ENCODE peak calls at places on chromosome 2, in five cellular contexts. V, S, E, C and R are unnamed samples.

GRCh38 chr2:37798315-37799005 is 126.6 kb upstream of the RMDN2 start:
- DNase-seq in S (no peak), V (no peak), C (no peak), E (no peak), R (no peak)

GRCh38 chr2:165634855-165635254 is 159.2 kb downstream of the GALNT3 start:
- DNase-seq in E (no peak), C (peak; percentile 38), V (peak; percentile 40), S (peak; percentile 76), R (no peak)

GRCh38 chr2:65300772-65301711 is 73.4 kb downstream of the ACTR2 start:
- DNase-seq in S (no peak), E (no peak), V (peak; percentile 58), C (no peak), R (peak; percentile 55)

GRCh38 chr2:19465965-19466364 is 107.5 kb upstream of the OSR1 start:
- DNase-seq in E (no peak), C (no peak), V (no peak), S (no peak), R (no peak)

GRCh38 chr2:155141418-155141817 is 442.9 kb downstream of the KCNJ3 start:
- DNase-seq in E (no peak), C (no peak), S (no peak), V (no peak), R (no peak)

GRCh38 chr2:179201884-179202283 is 62.7 kb downstream of the SESTD1 start:
- DNase-seq in S (no peak), V (no peak), E (no peak), C (no peak), R (no peak)

GRCh38 chr2:189648846-189649529 is 12.3 kb upstream of the ASNSD1 start:
- DNase-seq in E (no peak), V (no peak), C (no peak), S (no peak), R (no peak)

GRCh38 chr2:39373403-39373802 is 63.7 kb downstream of the MAP4K3 start:
- DNase-seq in E (no peak), C (no peak), V (no peak), S (no peak), R (no peak)

GRCh38 chr2:233450854-233451575 is 96.7 kb downstream of the DGKD start:
- DNase-seq in S (no peak), V (no peak), E (no peak), C (no peak), R (no peak)

GRCh38 chr2:216002693-216003092 is 10.7 kb downstream of the MREG start:
- DNase-seq in C (no peak), V (no peak), S (no peak), E (no peak), R (no peak)

GRCh38 chr2:163610817-163611556 is 124.8 kb downstream of the FIGN start:
- DNase-seq in E (peak; percentile 64), C (no peak), S (no peak), V (no peak), R (peak; percentile 15)

GRCh38 chr2:173150087-173150486 is 74.4 kb downstream of the MAP3K20 start:
- DNase-seq in V (no peak), C (no peak), S (no peak), E (no peak), R (no peak)

GRCh38 chr2:173149491-173149890 is 73.8 kb downstream of the MAP3K20 start:
- DNase-seq in V (no peak), S (no peak), C (no peak), E (no peak), R (no peak)

GRCh38 chr2:173151671-173152398 is 76.2 kb downstream of the MAP3K20 start:
- DNase-seq in S (no peak), V (no peak), E (no peak), C (no peak), R (no peak)

GRCh38 chr2:173150963-173151362 is 75.3 kb downstream of the MAP3K20 start:
- DNase-seq in V (no peak), C (no peak), E (no peak), S (no peak), R (no peak)

DNA sequence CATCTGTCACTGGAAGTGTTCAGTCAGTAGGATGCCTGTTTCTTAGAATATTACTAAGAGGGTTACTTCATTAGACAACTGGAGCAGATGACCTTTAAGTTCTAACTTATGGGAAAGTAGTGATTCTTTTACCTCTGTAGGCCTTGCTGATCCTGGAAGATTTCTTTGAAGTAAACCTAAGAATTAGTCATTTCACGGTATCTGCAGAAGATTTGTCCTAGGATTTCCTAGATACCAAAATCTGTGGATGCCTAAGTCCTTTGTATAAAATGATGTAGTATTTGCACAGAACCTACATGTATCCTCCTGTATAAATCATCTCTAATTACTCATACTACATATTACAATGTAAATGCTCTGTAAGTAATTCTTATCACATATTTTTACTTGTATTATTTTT is 77.8 kb downstream of the MAP3K20 start:
- DNase-seq in E (no peak), V (no peak), S (no peak), C (no peak), R (no peak)
- H3K4me1 ChIP-seq in E (no peaks in the 10 kb centered on the region), V (peaks cover 86% of the 10 kb centered on the region), S (no peaks in the 10 kb centered on the region), C (peaks cover 71% of the 10 kb centered on the region), R (no peaks in the 10 kb centered on the region)

GRCh38 chr2:68385232-68385906 is 20.3 kb downstream of the PLEK start:
- DNase-seq in V (no peak), S (no peak), C (no peak), E (no peak), R (no peak)
- H3K4me1 ChIP-seq in V (peaks cover 12% of the 10 kb centered on the region), S (no peaks in the 10 kb centered on the region), C (peaks cover 8% of the 10 kb centered on the region), E (no peaks in the 10 kb centered on the region), R (no peaks in the 10 kb centered on the region)

DNA sequence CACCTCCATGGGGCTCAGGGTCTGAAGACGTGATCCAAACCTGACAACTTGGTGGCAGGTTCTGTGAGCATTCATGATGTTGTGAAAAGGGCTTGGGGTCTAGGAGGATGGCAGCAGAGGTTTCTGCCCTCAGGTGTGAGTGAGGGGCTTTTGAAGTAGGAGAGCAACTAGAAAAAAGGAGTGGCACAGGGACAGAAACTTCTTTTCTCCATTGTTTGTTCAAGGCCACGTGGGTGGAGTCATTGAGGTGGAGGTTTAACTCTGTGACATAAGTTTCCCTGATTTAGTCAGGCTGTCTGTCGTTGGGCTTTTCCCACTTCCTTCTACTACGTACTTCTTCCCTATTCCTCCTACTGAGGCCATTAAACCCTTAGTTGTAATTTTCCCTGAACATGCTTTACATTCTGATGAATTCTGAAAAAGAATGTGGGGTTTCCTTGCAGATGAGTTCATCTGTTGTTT is 13.1 kb downstream of the CFLAR start:
- DNase-seq in C (no peak), V (no peak), S (no peak), E (no peak), R (no peak)
- H3K4me1 ChIP-seq in C (peaks cover 100% of the 10 kb centered on the region), V (peaks cover 100% of the 10 kb centered on the region), S (peaks cover 72% of the 10 kb centered on the region), E (peaks cover 18% of the 10 kb centered on the region), R (peaks cover 5% of the 10 kb centered on the region)

GRCh38 chr2:191247381-191248057 is 2.3 kb downstream of the MYO1B start:
- DNase-seq in C (peak; percentile 35), E (peak; percentile 83), S (no peak), V (no peak), R (no peak)

GRCh38 chr2:191252699-191253098 is 7.5 kb downstream of the MYO1B start:
- DNase-seq in C (no peak), S (no peak), E (no peak), V (no peak), R (no peak)

GRCh38 chr2:191249131-191249813 is 4.1 kb downstream of the MYO1B start:
- DNase-seq in V (no peak), S (no peak), E (peak; percentile 67), C (no peak), R (no peak)

GRCh38 chr2:191251014-191251413 is 5.8 kb downstream of the MYO1B start:
- DNase-seq in C (no peak), E (no peak), S (no peak), V (no peak), R (no peak)

DNA sequence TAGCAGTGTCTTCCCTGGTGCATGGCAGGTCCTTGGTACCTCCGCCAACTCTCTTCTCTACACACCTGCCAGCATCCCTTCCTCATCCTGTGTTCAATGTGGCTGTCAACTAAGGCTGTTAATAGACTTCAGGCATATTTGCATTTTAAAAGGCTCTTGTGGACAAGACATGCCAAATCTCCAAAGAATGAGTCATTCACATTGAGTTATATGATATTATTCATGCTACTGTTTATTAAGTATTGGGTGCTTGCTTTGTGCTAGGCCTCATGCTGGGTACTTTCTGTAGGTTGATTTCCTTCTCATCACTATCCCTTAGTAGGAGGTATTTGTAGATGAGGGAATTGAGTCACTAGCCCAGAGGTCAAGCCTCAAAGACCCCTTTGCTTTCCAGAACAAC is 5.2 kb downstream of the MYO1B start:
- DNase-seq in V (no peak), E (no peak), C (no peak), S (no peak), R (no peak)
- H3K4me1 ChIP-seq in V (peaks cover 82% of the 10 kb centered on the region), E (no peaks in the 10 kb centered on the region), C (peaks cover 68% of the 10 kb centered on the region), S (peaks cover 9% of the 10 kb centered on the region), R (no peaks in the 10 kb centered on the region)

GRCh38 chr2:240624011-240624949 is 1.0 kb upstream of the GPR35 start:
- DNase-seq in S (no peak), V (peak; percentile 13), E (peak; percentile 47), C (no peak), R (no peak)
- H3K4me1 ChIP-seq in S (no peaks in the 10 kb centered on the region), V (no peaks in the 10 kb centered on the region), E (no peaks in the 10 kb centered on the region), C (no peaks in the 10 kb centered on the region), R (no peaks in the 10 kb centered on the region)

DNA sequence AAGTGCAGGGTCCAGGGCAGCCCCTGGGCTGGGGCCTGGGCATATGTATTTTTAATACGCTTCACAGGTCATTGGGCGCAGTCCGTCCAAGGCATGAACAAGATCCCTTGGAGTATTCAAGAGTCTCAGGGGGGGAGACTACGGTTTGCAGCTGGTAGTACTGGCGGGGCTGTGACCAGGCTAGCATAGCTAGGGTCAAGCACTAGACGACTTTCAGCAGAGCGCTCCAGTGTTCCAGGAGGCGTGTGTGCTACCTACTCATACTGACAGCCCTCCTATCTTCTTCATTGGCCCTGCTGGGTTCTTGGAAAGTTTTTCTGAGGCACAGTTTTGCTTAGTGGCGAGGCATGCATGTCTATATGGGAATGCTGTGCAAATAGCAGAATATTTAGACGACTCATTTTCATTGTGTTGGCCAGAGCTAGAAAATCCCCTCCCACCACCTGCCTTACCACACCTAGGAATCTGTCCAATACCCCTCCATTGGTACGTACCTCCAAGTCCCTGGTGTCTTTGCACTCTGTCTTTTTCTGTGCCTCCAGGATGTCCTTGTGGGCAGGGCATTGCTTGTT is 68.2 kb downstream of the GLI2 start:
- DNase-seq in C (no peak), S (no peak), E (no peak), V (no peak), R (no peak)
- H3K4me1 ChIP-seq in C (peaks cover 13% of the 10 kb centered on the region), S (no peaks in the 10 kb centered on the region), E (no peaks in the 10 kb centered on the region), V (peaks cover 6% of the 10 kb centered on the region), R (no peaks in the 10 kb centered on the region)